ENCODE peak calls at places on chromosomes 6 and 20, in seven cellular contexts. T, I, H, R, J, G and D are unnamed samples.

GRCh38 chr6:71977860-71978259 is 91.5 kb downstream of the RIMS1 start:
- DNase-seq in R (no peak), J (no peak), H (no peak), T (no peak), G (no peak), I (no peak), D (no peak)

GRCh38 chr20:56676679-56677078 is 47.6 kb downstream of the TFAP2C start:
- DNase-seq in R (no peak), H (no peak), T (no peak), G (no peak), J (no peak), I (no peak), D (no peak)

GRCh38 chr6:158772851-158773371 is 46.3 kb downstream of the EZR start:
- DNase-seq in H (peak), R (no peak), I (no peak), T (no peak), J (no peak), G (no peak), D (peak)

GRCh38 chr6:62740596-62740995 is 454.6 kb upstream of the KHDRBS2 start:
- DNase-seq in R (no peak), T (no peak), I (no peak), G (no peak), J (no peak), H (no peak), D (no peak)

GRCh38 chr6:76792394-76792793 is 670.9 kb downstream of the HTR1B start:
- DNase-seq in R (no peak), J (no peak), I (no peak), T (no peak), H (no peak), G (no peak), D (no peak)

GRCh38 chr20:63886054-63886419 is 8.9 kb upstream of the DNAJC5 start:
- DNase-seq in I (no peak), G (no peak), J (no peak), H (no peak), T (no peak), R (no peak), D (no peak)

GRCh38 chr20:53707341-53708102 is 113.9 kb upstream of the ZNF217 start:
- DNase-seq in G (no peak), R (no peak), I (no peak), H (peak), J (no peak), T (no peak), D (no peak)

GRCh38 chr20:38199506-38200390 is 34.7 kb upstream of the TGM2 start:
- DNase-seq in R (peak), T (no peak), I (no peak), J (no peak), H (no peak), G (no peak), D (no peak)

GRCh38 chr6:63573140-63573898 is 1.0 kb downstream of the LOC128125822 start:
- DNase-seq in G (peak), I (peak), T (peak), J (peak), R (peak), H (peak), D (peak)

GRCh38 chr20:49166534-49167449 is 21.3 kb downstream of the STAU1 start:
- DNase-seq in I (no peak), T (no peak), J (no peak), H (no peak), G (no peak), R (no peak), D (no peak)

GRCh38 chr20:54573838-54574237 is 98.4 kb downstream of the DOK5 start:
- DNase-seq in H (no peak), R (no peak), T (no peak), I (no peak), J (no peak), G (no peak), D (no peak)

GRCh38 chr6:48664850-48665249 is 553.9 kb upstream of the PTCHD4 start:
- DNase-seq in H (peak), T (peak), I (no peak), R (no peak), J (no peak), G (no peak), D (peak)

GRCh38 chr20:49712918-49713778 is 530 bp downstream of the B4GALT5 start:
- DNase-seq in T (no peak), R (peak), J (peak), G (peak), H (no peak), I (peak), D (no peak)

GRCh38 chr20:22524393-22525015 is 59.9 kb downstream of the FOXA2 start:
- DNase-seq in H (no peak), J (no peak), R (no peak), T (no peak), I (no peak), G (no peak), D (no peak)

GRCh38 chr20:17210387-17210786 is 16.5 kb upstream of the PCSK2 start:
- DNase-seq in H (no peak), I (no peak), G (no peak), J (no peak), T (no peak), R (no peak), D (no peak)

GRCh38 chr6:145015739-145016558 is 719.4 kb downstream of the EPM2A start:
- DNase-seq in J (no peak), R (no peak), T (peak), H (peak), G (no peak), I (no peak), D (peak)

GRCh38 chr6:25706314-25707014 is 48.1 kb upstream of the SLC17A4 start:
- DNase-seq in T (no peak), I (no peak), R (peak), H (no peak), G (no peak), J (no peak), D (no peak)

GRCh38 chr6:37357288-37357687 is 3.5 kb downstream of the RNF8 start:
- DNase-seq in G (no peak), T (no peak), H (no peak), R (no peak), I (no peak), J (no peak), D (no peak)

GRCh38 chr20:36854343-36855240 is 21.3 kb upstream of the TLDC2 start:
- DNase-seq in R (no peak), J (no peak), G (no peak), T (no peak), H (no peak), I (no peak), D (no peak)

GRCh38 chr6:160172704-160173103 is 51.1 kb downstream of the SLC22A1 start:
- DNase-seq in H (no peak), J (no peak), T (no peak), I (no peak), G (no peak), R (no peak), D (no peak)

GRCh38 chr20:6524305-6524704 is 243.2 kb upstream of the BMP2 start:
- DNase-seq in H (no peak), I (no peak), G (no peak), R (no peak), J (no peak), T (no peak), D (no peak)

GRCh38 chr6:22880686-22881433 is 311.5 kb downstream of the HDGFL1 start:
- DNase-seq in G (no peak), J (no peak), I (no peak), H (peak), T (peak), R (no peak), D (peak)

GRCh38 chr6:70669133-70669532 is 1.4 kb downstream of the SMAP1 start:
- DNase-seq in I (no peak), H (no peak), T (no peak), J (no peak), G (no peak), R (no peak), D (no peak)

GRCh38 chr20:53422039-53422438 is 171.6 kb downstream of the ZNF217 start:
- DNase-seq in G (no peak), T (no peak), R (no peak), J (no peak), I (no peak), H (no peak), D (no peak)

GRCh38 chr6:26351544-26351953 is 13.4 kb upstream of the BTN3A2 start:
- DNase-seq in T (peak), H (peak), J (no peak), G (no peak), I (no peak), R (no peak), D (peak)

GRCh38 chr20:47568019-47568418 is 66.3 kb downstream of the NCOA3 start:
- DNase-seq in I (no peak), H (no peak), T (peak), R (no peak), J (no peak), G (no peak), D (peak)

GRCh38 chr20:20334489-20334888 is 33.4 kb upstream of the INSM1 start:
- DNase-seq in J (no peak), T (no peak), R (no peak), H (no peak), G (no peak), I (no peak), D (no peak)

GRCh38 chr6:30781362-30781696 is 37.0 kb upstream of the IER3 start:
- DNase-seq in J (no peak), G (no peak), R (no peak), T (no peak), I (no peak), H (no peak), D (no peak)

GRCh38 chr6:134873500-134874388 is 76.2 kb downstream of the ALDH8A1 start:
- DNase-seq in I (no peak), H (no peak), G (peak), J (no peak), T (no peak), R (no peak), D (no peak)

GRCh38 chr6:160477901-160478300 is 129.7 kb downstream of the SLC22A3 start:
- DNase-seq in I (no peak), R (no peak), J (no peak), H (no peak), G (no peak), T (no peak), D (no peak)

GRCh38 chr20:4472906-4473305 is 248.8 kb upstream of the PRND start:
- DNase-seq in I (no peak), T (no peak), G (no peak), J (no peak), H (no peak), R (no peak), D (no peak)

GRCh38 chr20:9302073-9302425 is 212.3 kb upstream of the LAMP5 start:
- DNase-seq in R (no peak), I (no peak), J (no peak), T (no peak), H (no peak), G (no peak), D (no peak)

GRCh38 chr6:109036588-109037320 is 57.9 kb downstream of the SESN1 start:
- DNase-seq in R (no peak), H (no peak), T (no peak), I (no peak), G (no peak), J (no peak), D (no peak)

DNA sequence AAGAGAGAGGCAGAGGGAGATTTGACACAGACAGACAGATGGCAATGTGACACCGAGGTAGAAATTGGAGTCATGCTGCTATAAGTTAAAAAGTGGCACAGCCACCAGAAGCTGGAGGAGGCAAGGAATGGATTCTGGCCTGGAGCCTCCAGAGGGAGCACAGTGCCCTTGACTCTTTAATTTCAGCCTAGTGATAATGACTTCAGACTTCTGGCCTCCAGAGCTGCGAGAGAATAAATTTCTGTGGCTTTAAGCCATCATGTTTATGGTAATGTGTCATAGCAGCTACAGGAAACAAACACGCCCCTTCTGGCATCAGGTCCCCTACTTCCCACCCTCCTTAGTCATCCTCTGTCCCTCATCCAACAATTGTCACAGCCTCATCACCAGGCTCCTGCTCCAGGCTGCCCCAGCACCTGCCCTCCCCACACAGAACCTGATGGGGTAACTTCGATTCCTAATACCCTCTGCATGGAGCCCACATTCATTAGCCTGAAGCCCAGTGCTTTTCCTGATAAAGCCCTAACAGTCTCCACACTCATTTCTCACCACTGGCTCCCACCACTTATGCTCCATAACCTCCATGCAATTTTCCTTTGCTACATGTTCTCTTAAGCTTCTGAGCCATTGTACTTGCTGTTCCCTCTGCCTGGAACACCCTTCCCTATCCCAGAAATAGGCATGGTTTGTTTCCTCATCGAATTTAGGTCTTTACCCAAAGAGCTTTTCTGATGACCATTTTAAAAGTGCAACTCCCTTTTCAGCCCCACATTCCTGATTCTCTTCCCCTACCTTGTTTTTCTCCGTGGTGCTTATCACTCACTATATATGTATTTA is 69.7 kb upstream of the TOX2 start:
- DNase-seq in I (peak), T (peak), H (peak), G (no peak), R (no peak), J (no peak), D (peak)
- TF ChIP-seq CTCF in I (no peak), T (peak), H (peak), G (no peak), R (peak), J (no peak), D (peak)

DNA sequence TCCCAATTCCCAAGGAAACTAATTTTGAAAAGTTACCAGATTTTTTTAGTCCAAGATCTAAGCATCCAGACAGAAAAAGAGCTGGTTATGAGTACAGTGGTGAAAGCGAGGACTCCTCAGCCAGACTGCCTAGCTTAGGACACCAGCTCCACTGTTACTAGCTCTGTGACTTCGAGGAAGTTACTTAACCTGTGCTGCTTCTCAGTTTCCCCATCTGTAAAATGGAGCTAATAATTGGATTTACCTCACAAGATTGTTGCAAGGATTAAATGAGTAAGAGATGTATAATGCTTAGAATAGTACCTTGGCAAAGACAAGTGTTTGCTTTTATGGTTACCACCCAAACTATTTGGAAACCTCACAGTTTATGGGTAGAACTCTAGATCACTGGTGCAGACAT is 1.1 kb downstream of the NT5DC1 start:
- DNase-seq in J (no peak), R (no peak), H (no peak), T (no peak), G (no peak), I (no peak), D (no peak)
- H3K4me3 ChIP-seq in J (peak), R (peak), H (peak), T (peak), G (peak), I (peak), D (peak)

GRCh38 chr6:43610431-43610830 is 18.6 kb downstream of the GTPBP2 start:
- DNase-seq in G (no peak), J (no peak), H (no peak), I (no peak), R (no peak), T (no peak), D (no peak)

GRCh38 chr6:43606019-43606418 is 23.0 kb downstream of the GTPBP2 start:
- DNase-seq in T (no peak), J (no peak), R (no peak), I (no peak), G (no peak), H (no peak), D (no peak)

GRCh38 chr6:43608783-43609182 is 20.3 kb downstream of the GTPBP2 start:
- DNase-seq in G (no peak), T (no peak), R (no peak), H (no peak), J (no peak), I (no peak), D (no peak)

GRCh38 chr6:43608310-43608763 is 20.7 kb downstream of the GTPBP2 start:
- DNase-seq in R (no peak), J (peak), I (no peak), T (peak), G (peak), H (no peak), D (no peak)

GRCh38 chr6:43609402-43609801 is 19.7 kb downstream of the GTPBP2 start:
- DNase-seq in H (no peak), G (no peak), R (no peak), I (no peak), J (no peak), T (no peak), D (no peak)
- TF ChIP-seq CTCF in H (no peak), G (no peak), R (no peak), I (no peak), J (no peak), T (no peak), D (no peak)

GRCh38 chr6:7787137-7787575 is 61.3 kb downstream of the BMP6 start:
- DNase-seq in I (peak), R (no peak), G (no peak), T (peak), H (peak), J (no peak), D (peak)
- H3K4me3 ChIP-seq in I (peak), R (no peak), G (no peak), T (no peak), H (no peak), J (no peak), D (no peak)